ENCODE peak calls at places on chromosomes 2 and 18, in five cellular contexts. One of them, this sample, is unnamed.

GRCh38 chr18:21739604-21740473 is 753 bp upstream of the MIB1 start:
- DNase-seq in H1: no peak
- DNase-seq in IMR-90: no peak
- DNase-seq in neuronal stem cell: no peak
- DNase-seq in trophoblast cell: no peak
- DNase-seq in this sample: no peak

GRCh38 chr18:48100712-48101165 is 170.3 kb upstream of the SMAD2 start:
- DNase-seq in H1: peak; percentile 68
- DNase-seq in IMR-90: no peak
- DNase-seq in neuronal stem cell: peak; percentile 23
- DNase-seq in trophoblast cell: no peak
- DNase-seq in this sample: peak; percentile 80

GRCh38 chr18:38545071-38545470 is 979.5 kb upstream of the CELF4 start:
- DNase-seq in H1: peak; percentile 52
- DNase-seq in IMR-90: no peak
- DNase-seq in neuronal stem cell: no peak
- DNase-seq in trophoblast cell: no peak
- DNase-seq in this sample: peak; percentile 93

GRCh38 chr18:10297079-10297478 is 157.4 kb upstream of the APCDD1 start:
- DNase-seq in H1: no peak
- DNase-seq in IMR-90: no peak
- DNase-seq in neuronal stem cell: peak; percentile 53
- DNase-seq in trophoblast cell: no peak
- DNase-seq in this sample: no peak

GRCh38 chr18:2857491-2858063 is 10.8 kb downstream of the EMILIN2 start:
- DNase-seq in H1: no peak
- DNase-seq in IMR-90: peak; percentile 43
- DNase-seq in neuronal stem cell: no peak
- DNase-seq in trophoblast cell: peak; percentile 56
- DNase-seq in this sample: peak; percentile 57

GRCh38 chr2:88126772-88127637 is 857 bp downstream of the FABP1 start:
- DNase-seq in H1: no peak
- DNase-seq in IMR-90: no peak
- DNase-seq in neuronal stem cell: no peak
- DNase-seq in trophoblast cell: no peak
- DNase-seq in this sample: no peak

GRCh38 chr2:14816069-14816738 is 183.7 kb downstream of the LRATD1 start:
- DNase-seq in H1: no peak
- DNase-seq in IMR-90: no peak
- DNase-seq in neuronal stem cell: no peak
- DNase-seq in trophoblast cell: no peak
- DNase-seq in this sample: no peak

GRCh38 chr2:73297586-73297985 is 4.2 kb upstream of the EGR4 start:
- DNase-seq in H1: no peak
- DNase-seq in IMR-90: no peak
- DNase-seq in neuronal stem cell: no peak
- DNase-seq in trophoblast cell: no peak
- DNase-seq in this sample: no peak

GRCh38 chr2:45698538-45698937 is 47.1 kb downstream of the PRKCE start:
- DNase-seq in H1: no peak
- DNase-seq in IMR-90: no peak
- DNase-seq in neuronal stem cell: no peak
- DNase-seq in trophoblast cell: no peak
- DNase-seq in this sample: no peak

GRCh38 chr18:34773961-34774754 is 64.1 kb downstream of the DTNA start:
- DNase-seq in H1: no peak
- DNase-seq in IMR-90: peak; percentile 64
- DNase-seq in neuronal stem cell: no peak
- DNase-seq in trophoblast cell: peak; percentile 38
- DNase-seq in this sample: no peak

GRCh38 chr2:42928692-42929576 is 136.6 kb upstream of the HAAO start:
- DNase-seq in H1: peak; percentile 70
- DNase-seq in IMR-90: peak; percentile 47
- DNase-seq in neuronal stem cell: peak; percentile 42
- DNase-seq in trophoblast cell: no peak
- DNase-seq in this sample: peak; percentile 90

GRCh38 chr2:241859436-241860183 is 916 bp upstream of the PDCD1 start:
- DNase-seq in H1: no peak
- DNase-seq in IMR-90: peak; percentile 36
- DNase-seq in neuronal stem cell: no peak
- DNase-seq in trophoblast cell: peak; percentile 31
- DNase-seq in this sample: no peak

GRCh38 chr2:168323456-168324058 is 76.2 kb upstream of the STK39 start:
- DNase-seq in H1: no peak
- DNase-seq in IMR-90: no peak
- DNase-seq in neuronal stem cell: no peak
- DNase-seq in trophoblast cell: no peak
- DNase-seq in this sample: no peak

GRCh38 chr2:134897932-134898331 is 20.7 kb upstream of the CCNT2 start:
- DNase-seq in H1: no peak
- DNase-seq in IMR-90: peak; percentile 8
- DNase-seq in neuronal stem cell: no peak
- DNase-seq in trophoblast cell: peak; percentile 50
- DNase-seq in this sample: no peak

GRCh38 chr18:32349728-32350395 is 120.8 kb downstream of the GAREM1 start:
- DNase-seq in H1: no peak
- DNase-seq in IMR-90: peak; percentile 97
- DNase-seq in neuronal stem cell: no peak
- DNase-seq in trophoblast cell: peak; percentile 88
- DNase-seq in this sample: peak; percentile 87

GRCh38 chr18:5339202-5339834 is 43.8 kb upstream of the ZBTB14 start:
- DNase-seq in H1: no peak
- DNase-seq in IMR-90: no peak
- DNase-seq in neuronal stem cell: no peak
- DNase-seq in trophoblast cell: no peak
- DNase-seq in this sample: no peak
- H2AK5ac ChIP-seq in H1: no peak overlapping the region
- H2AK5ac ChIP-seq in IMR-90: no peak overlapping the region
- H2AK5ac ChIP-seq in neuronal stem cell: no peak overlapping the region
- H2AK5ac ChIP-seq in trophoblast cell: no peak overlapping the region
- H2AK5ac ChIP-seq in this sample: no peak overlapping the region

GRCh38 chr2:28622101-28622499 is 126.2 kb downstream of the PLB1 start:
- DNase-seq in H1: no peak
- DNase-seq in IMR-90: no peak
- DNase-seq in neuronal stem cell: no peak
- DNase-seq in trophoblast cell: no peak
- DNase-seq in this sample: no peak
- H3K4me3 ChIP-seq in H1: no peak overlapping the region
- H3K4me3 ChIP-seq in IMR-90: no peak overlapping the region
- H3K4me3 ChIP-seq in neuronal stem cell: no peak overlapping the region
- H3K4me3 ChIP-seq in trophoblast cell: no peak overlapping the region
- H3K4me3 ChIP-seq in this sample: no peak overlapping the region

GRCh38 chr2:230052299-230052698 is 16.4 kb downstream of the SLC16A14 start:
- DNase-seq in H1: no peak
- DNase-seq in IMR-90: no peak
- DNase-seq in neuronal stem cell: no peak
- DNase-seq in trophoblast cell: peak; percentile 26
- DNase-seq in this sample: no peak

GRCh38 chr2:230048010-230048671 is 20.6 kb downstream of the SLC16A14 start:
- DNase-seq in H1: no peak
- DNase-seq in IMR-90: no peak
- DNase-seq in neuronal stem cell: no peak
- DNase-seq in trophoblast cell: no peak
- DNase-seq in this sample: no peak

GRCh38 chr2:230054079-230054478 is 14.6 kb downstream of the SLC16A14 start:
- DNase-seq in H1: peak; percentile 14
- DNase-seq in IMR-90: peak; percentile 63
- DNase-seq in neuronal stem cell: no peak
- DNase-seq in trophoblast cell: peak; percentile 4
- DNase-seq in this sample: no peak

GRCh38 chr2:230046491-230046890 is 22.2 kb downstream of the SLC16A14 start:
- DNase-seq in H1: no peak
- DNase-seq in IMR-90: no peak
- DNase-seq in neuronal stem cell: no peak
- DNase-seq in trophoblast cell: no peak
- DNase-seq in this sample: no peak

DNA sequence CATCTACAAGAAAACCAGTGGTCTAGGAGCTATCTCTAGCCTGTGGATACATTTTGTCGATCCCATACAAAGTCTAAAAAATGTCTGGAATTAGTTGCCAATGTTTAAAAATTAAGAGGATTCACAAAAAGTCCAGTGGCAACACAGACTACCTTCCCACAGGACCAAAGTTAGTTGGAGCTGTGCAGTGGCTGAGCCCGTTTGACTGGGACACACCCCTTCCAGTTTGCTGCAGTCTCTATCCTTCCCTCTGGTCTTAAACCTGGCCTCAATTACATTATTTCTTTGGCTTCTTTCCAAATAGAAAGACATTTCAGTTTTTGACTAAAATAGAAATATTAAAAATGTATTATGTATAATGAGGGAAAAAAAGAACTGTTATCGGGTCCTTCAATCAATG is 18.6 kb downstream of the SLC16A14 start:
- DNase-seq in H1: no peak
- DNase-seq in IMR-90: no peak
- DNase-seq in neuronal stem cell: no peak
- DNase-seq in trophoblast cell: no peak
- DNase-seq in this sample: no peak
- H2AK5ac ChIP-seq in H1: no peak overlapping the region
- H2AK5ac ChIP-seq in IMR-90: no peak overlapping the region
- H2AK5ac ChIP-seq in neuronal stem cell: no peak overlapping the region
- H2AK5ac ChIP-seq in trophoblast cell: no peak overlapping the region
- H2AK5ac ChIP-seq in this sample: no peak overlapping the region

GRCh38 chr18:7822435-7823425 is 255.6 kb downstream of the PTPRM start:
- DNase-seq in H1: no peak
- DNase-seq in IMR-90: no peak
- DNase-seq in neuronal stem cell: no peak
- DNase-seq in trophoblast cell: no peak
- DNase-seq in this sample: no peak
- H3K4me3 ChIP-seq in H1: no peak overlapping the region
- H3K4me3 ChIP-seq in IMR-90: no peak overlapping the region
- H3K4me3 ChIP-seq in neuronal stem cell: peak overlapping the region; percentile 34
- H3K4me3 ChIP-seq in trophoblast cell: no peak overlapping the region
- H3K4me3 ChIP-seq in this sample: no peak overlapping the region

DNA sequence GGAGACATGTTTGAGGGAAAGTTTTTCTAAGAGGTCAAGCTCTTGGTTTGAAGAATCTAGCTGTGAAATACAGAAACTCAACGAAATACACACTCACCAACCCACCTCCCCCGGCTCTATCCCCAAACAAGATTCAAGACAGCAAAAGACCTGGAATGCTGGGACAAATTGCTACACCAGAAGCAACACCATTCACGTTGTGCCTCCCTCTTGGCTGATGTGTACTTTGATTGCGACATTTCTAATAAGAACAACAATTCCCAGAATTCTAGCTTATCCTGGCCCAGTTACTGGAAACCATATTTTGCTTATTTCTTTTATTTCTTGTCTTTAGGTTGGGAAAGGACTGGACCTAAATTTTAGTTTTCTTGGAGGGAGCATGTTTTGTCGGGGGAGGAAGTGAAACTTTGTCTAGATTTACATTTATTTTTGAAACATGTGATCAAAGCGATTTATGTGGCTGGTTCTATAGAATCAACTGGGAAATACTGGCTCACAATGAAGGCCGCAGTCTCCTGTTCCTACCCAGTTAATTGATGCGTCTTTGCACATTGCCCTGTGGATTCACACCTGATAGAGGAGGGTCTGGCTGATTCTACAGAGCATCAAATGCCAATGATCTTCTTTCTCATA is 29.6 kb upstream of the LPIN1 start:
- DNase-seq in H1: no peak
- DNase-seq in IMR-90: peak; percentile 26
- DNase-seq in neuronal stem cell: no peak
- DNase-seq in trophoblast cell: peak; percentile 5
- DNase-seq in this sample: peak; percentile 77
- H2AK5ac ChIP-seq in H1: no peak overlapping the region
- H2AK5ac ChIP-seq in IMR-90: no peak overlapping the region
- H2AK5ac ChIP-seq in neuronal stem cell: no peak overlapping the region
- H2AK5ac ChIP-seq in trophoblast cell: no peak overlapping the region
- H2AK5ac ChIP-seq in this sample: no peak overlapping the region

This sample was measured in mesendoderm.